ENCODE peak calls at places on chromosome 21, in nine cellular contexts. One of them, this sample, is unnamed.

GRCh38 chr21:14981246-14981645 is 83.6 kb downstream of the NRIP1 start:
- DNase-seq in Caco-2: no peak
- DNase-seq in GM12865: no peak
- DNase-seq in OCI-LY7: no peak
- DNase-seq in dorsolateral prefrontal cortex: no peak
- DNase-seq in fibroblast of lung: no peak
- DNase-seq in activated B cell treated with CpG ODN at 0.5 μM for 24 hours: no peak
- DNase-seq in type B pancreatic cell: no peak
- DNase-seq in Calu3: no peak
- DNase-seq in this sample: no peak

GRCh38 chr21:46428987-46429710 is 29.5 kb upstream of the DIP2A start:
- DNase-seq in Caco-2: no peak
- DNase-seq in GM12865: no peak
- DNase-seq in OCI-LY7: no peak
- DNase-seq in dorsolateral prefrontal cortex: no peak
- DNase-seq in fibroblast of lung: no peak
- DNase-seq in activated B cell treated with CpG ODN at 0.5 μM for 24 hours: no peak
- DNase-seq in type B pancreatic cell: no peak
- DNase-seq in Calu3: no peak
- DNase-seq in this sample: no peak

GRCh38 chr21:38148046-38148445 is 108.7 kb upstream of the KCNJ15 start:
- DNase-seq in Caco-2: no peak
- DNase-seq in GM12865: no peak
- DNase-seq in OCI-LY7: no peak
- DNase-seq in dorsolateral prefrontal cortex: no peak
- DNase-seq in fibroblast of lung: no peak
- DNase-seq in activated B cell treated with CpG ODN at 0.5 μM for 24 hours: no peak
- DNase-seq in type B pancreatic cell: no peak
- DNase-seq in Calu3: no peak
- DNase-seq in this sample: no peak

GRCh38 chr21:22278366-22278765 is 1280.2 kb downstream of the NCAM2 start:
- DNase-seq in Caco-2: peak; percentile 11
- DNase-seq in GM12865: no peak
- DNase-seq in OCI-LY7: no peak
- DNase-seq in dorsolateral prefrontal cortex: no peak
- DNase-seq in fibroblast of lung: no peak
- DNase-seq in activated B cell treated with CpG ODN at 0.5 μM for 24 hours: no peak
- DNase-seq in type B pancreatic cell: no peak
- DNase-seq in Calu3: no peak
- DNase-seq in this sample: no peak

GRCh38 chr21:27021046-27021445 is 54.2 kb upstream of the ADAMTS5 start:
- DNase-seq in Caco-2: no peak
- DNase-seq in GM12865: no peak
- DNase-seq in OCI-LY7: no peak
- DNase-seq in dorsolateral prefrontal cortex: no peak
- DNase-seq in fibroblast of lung: no peak
- DNase-seq in activated B cell treated with CpG ODN at 0.5 μM for 24 hours: no peak
- DNase-seq in type B pancreatic cell: no peak
- DNase-seq in Calu3: no peak
- DNase-seq in this sample: no peak

GRCh38 chr21:45859762-45860357 is 121.7 kb upstream of the COL6A1 start:
- DNase-seq in Caco-2: no peak
- DNase-seq in GM12865: no peak
- DNase-seq in OCI-LY7: no peak
- DNase-seq in dorsolateral prefrontal cortex: no peak
- DNase-seq in fibroblast of lung: no peak
- DNase-seq in activated B cell treated with CpG ODN at 0.5 μM for 24 hours: no peak
- DNase-seq in type B pancreatic cell: no peak
- DNase-seq in Calu3: no peak
- DNase-seq in this sample: no peak

GRCh38 chr21:14862794-14863720 is 201.7 kb downstream of the NRIP1 start:
- DNase-seq in Caco-2: no peak
- DNase-seq in GM12865: peak; percentile 26
- DNase-seq in OCI-LY7: peak; percentile 18
- DNase-seq in dorsolateral prefrontal cortex: no peak
- DNase-seq in fibroblast of lung: no peak
- DNase-seq in activated B cell treated with CpG ODN at 0.5 μM for 24 hours: no peak
- DNase-seq in type B pancreatic cell: no peak
- DNase-seq in Calu3: peak; percentile 21
- DNase-seq in this sample: no peak

GRCh38 chr21:28754127-28754611 is 238.5 kb downstream of the LTN1 start:
- DNase-seq in Caco-2: no peak
- DNase-seq in GM12865: no peak
- DNase-seq in OCI-LY7: no peak
- DNase-seq in dorsolateral prefrontal cortex: no peak
- DNase-seq in fibroblast of lung: peak; percentile 93
- DNase-seq in activated B cell treated with CpG ODN at 0.5 μM for 24 hours: no peak
- DNase-seq in type B pancreatic cell: no peak
- DNase-seq in Calu3: no peak
- DNase-seq in this sample: no peak

GRCh38 chr21:28256420-28256831 is 736.3 kb downstream of the LTN1 start:
- DNase-seq in Caco-2: peak; percentile 79
- DNase-seq in GM12865: no peak
- DNase-seq in OCI-LY7: no peak
- DNase-seq in dorsolateral prefrontal cortex: no peak
- DNase-seq in fibroblast of lung: peak; percentile 64
- DNase-seq in activated B cell treated with CpG ODN at 0.5 μM for 24 hours: no peak
- DNase-seq in type B pancreatic cell: no peak
- DNase-seq in Calu3: no peak
- DNase-seq in this sample: no peak

GRCh38 chr21:21200939-21201610 is 202.9 kb downstream of the NCAM2 start:
- DNase-seq in Caco-2: no peak
- DNase-seq in GM12865: no peak
- DNase-seq in OCI-LY7: no peak
- DNase-seq in dorsolateral prefrontal cortex: no peak
- DNase-seq in fibroblast of lung: peak; percentile 30
- DNase-seq in activated B cell treated with CpG ODN at 0.5 μM for 24 hours: no peak
- DNase-seq in type B pancreatic cell: no peak
- DNase-seq in Calu3: no peak
- DNase-seq in this sample: no peak

GRCh38 chr21:35594905-35595304 is 465.4 kb downstream of the SETD4 start:
- DNase-seq in Caco-2: no peak
- DNase-seq in GM12865: no peak
- DNase-seq in OCI-LY7: no peak
- DNase-seq in dorsolateral prefrontal cortex: no peak
- DNase-seq in fibroblast of lung: no peak
- DNase-seq in activated B cell treated with CpG ODN at 0.5 μM for 24 hours: no peak
- DNase-seq in type B pancreatic cell: no peak
- DNase-seq in Calu3: no peak
- DNase-seq in this sample: no peak

GRCh38 chr21:45850181-45850580 is 131.4 kb upstream of the COL6A1 start:
- DNase-seq in Caco-2: no peak
- DNase-seq in GM12865: no peak
- DNase-seq in OCI-LY7: no peak
- DNase-seq in dorsolateral prefrontal cortex: no peak
- DNase-seq in fibroblast of lung: no peak
- DNase-seq in activated B cell treated with CpG ODN at 0.5 μM for 24 hours: no peak
- DNase-seq in type B pancreatic cell: peak; percentile 37
- DNase-seq in Calu3: no peak
- DNase-seq in this sample: no peak

GRCh38 chr21:44726803-44727202 is 15.4 kb upstream of the TSPEAR start:
- DNase-seq in Caco-2: no peak
- DNase-seq in GM12865: no peak
- DNase-seq in OCI-LY7: no peak
- DNase-seq in dorsolateral prefrontal cortex: no peak
- DNase-seq in fibroblast of lung: no peak
- DNase-seq in activated B cell treated with CpG ODN at 0.5 μM for 24 hours: no peak
- DNase-seq in type B pancreatic cell: peak; percentile 56
- DNase-seq in Calu3: no peak
- DNase-seq in this sample: no peak

GRCh38 chr21:44372616-44373015 is 19.2 kb downstream of the TRPM2 start:
- DNase-seq in Caco-2: no peak
- DNase-seq in GM12865: no peak
- DNase-seq in OCI-LY7: no peak
- DNase-seq in dorsolateral prefrontal cortex: no peak
- DNase-seq in fibroblast of lung: no peak
- DNase-seq in activated B cell treated with CpG ODN at 0.5 μM for 24 hours: no peak
- DNase-seq in type B pancreatic cell: peak; percentile 50
- DNase-seq in Calu3: no peak
- DNase-seq in this sample: no peak

GRCh38 chr21:19322360-19322759 is 918.8 kb upstream of the TMPRSS15 start:
- DNase-seq in Caco-2: no peak
- DNase-seq in GM12865: no peak
- DNase-seq in OCI-LY7: no peak
- DNase-seq in dorsolateral prefrontal cortex: no peak
- DNase-seq in fibroblast of lung: no peak
- DNase-seq in activated B cell treated with CpG ODN at 0.5 μM for 24 hours: no peak
- DNase-seq in type B pancreatic cell: no peak
- DNase-seq in Calu3: no peak
- DNase-seq in this sample: no peak

GRCh38 chr21:45517249-45518065 is 24.8 kb downstream of the SLC19A1 start:
- DNase-seq in Caco-2: no peak
- DNase-seq in GM12865: peak; percentile 80
- DNase-seq in OCI-LY7: no peak
- DNase-seq in dorsolateral prefrontal cortex: no peak
- DNase-seq in fibroblast of lung: no peak
- DNase-seq in activated B cell treated with CpG ODN at 0.5 μM for 24 hours: no peak
- DNase-seq in type B pancreatic cell: peak; percentile 50
- DNase-seq in Calu3: no peak
- DNase-seq in this sample: peak; percentile 71

GRCh38 chr21:21101911-21102310 is 103.7 kb downstream of the NCAM2 start:
- DNase-seq in Caco-2: peak; percentile 46
- DNase-seq in GM12865: peak; percentile 1
- DNase-seq in OCI-LY7: no peak
- DNase-seq in dorsolateral prefrontal cortex: peak; percentile 40
- DNase-seq in fibroblast of lung: peak; percentile 77
- DNase-seq in activated B cell treated with CpG ODN at 0.5 μM for 24 hours: no peak
- DNase-seq in type B pancreatic cell: no peak
- DNase-seq in Calu3: no peak
- DNase-seq in this sample: no peak

GRCh38 chr21:45532826-45533730 is 9.2 kb downstream of the SLC19A1 start:
- DNase-seq in Caco-2: no peak
- DNase-seq in GM12865: no peak
- DNase-seq in OCI-LY7: no peak
- DNase-seq in dorsolateral prefrontal cortex: peak; percentile 32
- DNase-seq in fibroblast of lung: no peak
- DNase-seq in activated B cell treated with CpG ODN at 0.5 μM for 24 hours: no peak
- DNase-seq in type B pancreatic cell: peak; percentile 65
- DNase-seq in Calu3: no peak
- DNase-seq in this sample: no peak

GRCh38 chr21:42411197-42411869 is 7.6 kb downstream of the UBASH3A start:
- DNase-seq in Caco-2: peak; percentile 15
- DNase-seq in GM12865: no peak
- DNase-seq in OCI-LY7: peak; percentile 21
- DNase-seq in dorsolateral prefrontal cortex: no peak
- DNase-seq in fibroblast of lung: no peak
- DNase-seq in activated B cell treated with CpG ODN at 0.5 μM for 24 hours: no peak
- DNase-seq in type B pancreatic cell: no peak
- DNase-seq in Calu3: no peak
- DNase-seq in this sample: no peak
- TF ChIP-seq CTCF in Caco-2: no peak
- TF ChIP-seq CTCF in GM12865: no peak
- TF ChIP-seq CTCF in OCI-LY7: peak; percentile 62
- TF ChIP-seq CTCF in dorsolateral prefrontal cortex: no peak
- TF ChIP-seq CTCF in fibroblast of lung: no peak
- TF ChIP-seq CTCF in activated B cell treated with CpG ODN at 0.5 μM for 24 hours: no peak
- TF ChIP-seq CTCF in type B pancreatic cell: no peak
- TF ChIP-seq CTCF in Calu3: no peak
- TF ChIP-seq CTCF in this sample: peak; percentile 13

DNA sequence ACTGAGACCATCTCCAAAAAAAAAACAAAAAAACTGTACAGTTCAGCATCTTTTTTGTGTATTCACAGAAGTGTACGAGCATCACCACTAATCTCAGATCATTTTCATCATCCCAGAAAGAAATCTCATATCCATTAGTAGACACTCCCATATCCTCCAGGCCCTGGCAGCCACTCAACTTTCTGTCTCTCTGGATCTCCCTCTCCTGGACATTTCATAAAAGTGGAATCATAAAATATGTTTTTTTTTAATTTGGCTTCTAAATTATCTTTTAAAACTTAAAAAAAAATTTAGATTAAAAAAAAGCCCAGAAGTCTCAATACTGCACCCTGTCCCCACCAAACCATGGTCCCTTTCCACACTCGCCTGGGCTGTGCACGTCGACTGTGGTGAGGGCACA is 22.1 kb downstream of the RIPPLY3 start:
- DNase-seq in Caco-2: no peak
- DNase-seq in GM12865: no peak
- DNase-seq in OCI-LY7: no peak
- DNase-seq in dorsolateral prefrontal cortex: no peak
- DNase-seq in fibroblast of lung: no peak
- DNase-seq in activated B cell treated with CpG ODN at 0.5 μM for 24 hours: no peak
- DNase-seq in type B pancreatic cell: no peak
- DNase-seq in Calu3: no peak
- DNase-seq in this sample: no peak
- TF ChIP-seq CTCF in Caco-2: no peak
- TF ChIP-seq CTCF in GM12865: no peak
- TF ChIP-seq CTCF in OCI-LY7: no peak
- TF ChIP-seq CTCF in dorsolateral prefrontal cortex: no peak
- TF ChIP-seq CTCF in fibroblast of lung: no peak
- TF ChIP-seq CTCF in activated B cell treated with CpG ODN at 0.5 μM for 24 hours: no peak
- TF ChIP-seq CTCF in type B pancreatic cell: peak; percentile 59
- TF ChIP-seq CTCF in Calu3: no peak
- TF ChIP-seq CTCF in this sample: no peak

DNA sequence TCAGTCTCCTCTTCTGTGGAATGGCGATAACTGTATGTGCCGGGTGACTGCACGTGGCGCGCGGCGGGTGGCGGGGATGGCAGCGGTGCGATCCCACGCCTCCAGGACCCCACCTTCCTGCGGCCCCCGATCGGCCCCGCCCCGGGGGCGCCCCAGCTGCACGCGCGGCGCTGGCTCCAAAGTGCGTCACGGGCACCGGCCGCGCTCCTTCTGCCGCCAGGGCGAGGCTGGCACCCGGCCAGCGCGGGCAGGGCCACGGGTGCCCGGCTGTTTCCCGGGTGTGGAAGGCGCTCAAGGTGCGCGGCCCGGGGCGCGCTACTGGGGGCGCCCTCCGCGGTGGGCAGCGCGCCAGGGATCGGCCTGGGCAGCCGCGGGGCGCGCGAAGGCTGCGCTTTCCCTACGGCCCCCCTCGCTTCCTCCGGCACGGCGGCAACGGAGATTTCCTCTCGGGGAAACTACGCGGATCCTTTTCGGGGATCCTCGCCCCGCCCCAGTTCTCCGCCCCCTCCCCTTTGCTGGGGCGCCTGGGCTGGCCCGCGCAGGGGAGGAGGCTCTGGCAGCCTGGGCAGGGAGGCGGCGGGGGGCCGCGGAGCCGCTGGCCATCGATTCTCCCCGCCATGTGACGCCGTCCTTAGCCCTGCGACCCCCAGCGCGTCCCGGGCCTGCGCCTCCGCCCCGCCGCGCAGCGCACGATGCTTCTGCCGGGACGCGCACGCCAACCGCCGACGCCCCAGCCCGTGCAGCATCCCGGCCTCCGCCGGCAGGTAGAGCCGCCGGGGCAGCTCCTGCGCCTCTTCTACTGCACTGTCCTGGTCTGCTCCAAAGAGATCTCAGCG is at the start of gene EVA1C:
- DNase-seq in Caco-2: peak; percentile 35
- DNase-seq in GM12865: no peak
- DNase-seq in OCI-LY7: no peak
- DNase-seq in dorsolateral prefrontal cortex: no peak
- DNase-seq in fibroblast of lung: peak; percentile 32
- DNase-seq in activated B cell treated with CpG ODN at 0.5 μM for 24 hours: peak; percentile 17
- DNase-seq in type B pancreatic cell: no peak
- DNase-seq in Calu3: peak; percentile 34
- DNase-seq in this sample: no peak
- TF ChIP-seq CTCF in Caco-2: no peak
- TF ChIP-seq CTCF in GM12865: no peak
- TF ChIP-seq CTCF in OCI-LY7: no peak
- TF ChIP-seq CTCF in dorsolateral prefrontal cortex: no peak
- TF ChIP-seq CTCF in fibroblast of lung: no peak
- TF ChIP-seq CTCF in activated B cell treated with CpG ODN at 0.5 μM for 24 hours: no peak
- TF ChIP-seq CTCF in type B pancreatic cell: no peak
- TF ChIP-seq CTCF in Calu3: no peak
- TF ChIP-seq CTCF in this sample: no peak

GRCh38 chr21:33968998-33969353 is 53.4 kb upstream of the ATP5PO start:
- DNase-seq in Caco-2: no peak
- DNase-seq in GM12865: no peak
- DNase-seq in OCI-LY7: no peak
- DNase-seq in dorsolateral prefrontal cortex: no peak
- DNase-seq in fibroblast of lung: no peak
- DNase-seq in activated B cell treated with CpG ODN at 0.5 μM for 24 hours: no peak
- DNase-seq in type B pancreatic cell: no peak
- DNase-seq in Calu3: no peak
- DNase-seq in this sample: no peak
- TF ChIP-seq CTCF in Caco-2: no peak
- TF ChIP-seq CTCF in GM12865: no peak
- TF ChIP-seq CTCF in OCI-LY7: no peak
- TF ChIP-seq CTCF in dorsolateral prefrontal cortex: no peak
- TF ChIP-seq CTCF in fibroblast of lung: no peak
- TF ChIP-seq CTCF in activated B cell treated with CpG ODN at 0.5 μM for 24 hours: no peak
- TF ChIP-seq CTCF in type B pancreatic cell: no peak
- TF ChIP-seq CTCF in Calu3: no peak
- TF ChIP-seq CTCF in this sample: no peak